ENCODE peak calls at places on chromosomes 7 and 10, in four cellular contexts. S is H1, A is HepG2, O is HCT116. X is an unnamed sample.

GRCh38 chr10:78819361-78820006 is 249.3 kb upstream of the ZMIZ1 start:
- DNase-seq in S (no peak), A (no peak), O (no peak), X (no peak)

GRCh38 chr10:42754155-42755027 is 28.2 kb upstream of the BMS1 start:
- DNase-seq in S (no peak), A (no peak), O (no peak), X (no peak)

GRCh38 chr10:128964100-128964403 is 503.0 kb upstream of the MGMT start:
- DNase-seq in S (no peak), A (no peak), O (no peak), X (no peak)

GRCh38 chr10:2014541-2014940 is 277.2 kb upstream of the ADARB2 start:
- DNase-seq in S (no peak), A (no peak), O (no peak), X (no peak)

GRCh38 chr7:157010588-157011332 is at the start of gene MNX1:
- DNase-seq in S (no peak), A (peak), O (peak), X (peak)

GRCh38 chr10:67893637-67894036 is 9.2 kb downstream of the SIRT1 start:
- DNase-seq in S (no peak), A (no peak), O (no peak), X (no peak)

GRCh38 chr7:102456327-102456726 is 8.3 kb downstream of the ALKBH4 start:
- DNase-seq in S (no peak), A (no peak), O (peak), X (no peak)

GRCh38 chr7:93725954-93726353 is 151.4 kb upstream of the CALCR start:
- DNase-seq in S (no peak), A (no peak), O (no peak), X (no peak)

GRCh38 chr10:125231116-125231812 is 70.9 kb upstream of the CTBP2 start:
- DNase-seq in S (peak), A (no peak), O (peak), X (peak)

GRCh38 chr7:115546790-115547189 is 483.8 kb downstream of the TFEC start:
- DNase-seq in S (no peak), A (no peak), O (no peak), X (no peak)

GRCh38 chr7:140261522-140261921 is 84.7 kb upstream of the KDM7A start:
- DNase-seq in S (no peak), A (no peak), O (no peak), X (no peak)

GRCh38 chr10:23081156-23081833 is 14.1 kb upstream of the MSRB2 start:
- DNase-seq in S (no peak), A (no peak), O (no peak), X (no peak)

GRCh38 chr7:31747553-31747952 is 60.5 kb downstream of the PPP1R17 start:
- DNase-seq in S (no peak), A (no peak), O (no peak), X (no peak)

GRCh38 chr10:42930516-42931205 is 146.2 kb upstream of the RET start:
- DNase-seq in S (no peak), A (no peak), O (no peak), X (no peak)

GRCh38 chr10:133324857-133325260 is 11.8 kb downstream of the CALY start:
- DNase-seq in S (no peak), A (no peak), O (no peak), X (no peak)

GRCh38 chr10:44039599-44039998 is 345.3 kb downstream of the CXCL12 start:
- DNase-seq in S (no peak), A (no peak), O (no peak), X (no peak)

GRCh38 chr10:12735843-12736462 is 265.6 kb downstream of the CCDC3 start:
- DNase-seq in S (no peak), A (no peak), O (no peak), X (no peak)

GRCh38 chr7:22726345-22726848 is 603 bp upstream of the IL6 start:
- DNase-seq in S (no peak), A (peak), O (peak), X (peak)

GRCh38 chr7:144835166-144835611 is 664 bp downstream of the TPK1 start:
- DNase-seq in S (no peak), A (peak), O (no peak), X (peak)

GRCh38 chr10:66265398-66265797 is 660.4 kb upstream of the LRRTM3 start:
- DNase-seq in S (no peak), A (no peak), O (no peak), X (no peak)

GRCh38 chr7:37352974-37353948 is 95.4 kb downstream of the ELMO1 start:
- DNase-seq in S (peak), A (no peak), O (peak), X (no peak)

GRCh38 chr10:101008823-101009423 is 9.3 kb downstream of the LZTS2 start:
- DNase-seq in S (no peak), A (peak), O (no peak), X (no peak)

GRCh38 chr7:116585392-116585791 is 60.6 kb downstream of the CAV1 start:
- DNase-seq in S (no peak), A (no peak), O (no peak), X (no peak)

GRCh38 chr7:116582806-116583444 is 58.1 kb downstream of the CAV1 start:
- DNase-seq in S (no peak), A (no peak), O (no peak), X (no peak)

GRCh38 chr10:97399843-97400545 is 1.1 kb downstream of the RRP12 start:
- DNase-seq in S (no peak), A (peak), O (peak), X (peak)

GRCh38 chr7:84216477-84216876 is 21.9 kb upstream of the SEMA3A start:
- DNase-seq in S (no peak), A (no peak), O (no peak), X (no peak)

GRCh38 chr10:71553371-71553900 is 156.7 kb downstream of the CDH23 start:
- DNase-seq in S (no peak), A (no peak), O (no peak), X (no peak)

GRCh38 chr7:39758234-39758970 is 135.0 kb downstream of the RALA start:
- DNase-seq in S (no peak), A (no peak), O (no peak), X (no peak)

GRCh38 chr10:77531441-77532001 is 106.1 kb downstream of the KCNMA1 start:
- DNase-seq in S (no peak), A (no peak), O (peak), X (peak)

GRCh38 chr7:2471022-2471329 is 5.2 kb downstream of the GRIFIN start:
- DNase-seq in S (no peak), A (no peak), O (no peak), X (no peak)

GRCh38 chr7:98286701-98287485 is 5.4 kb downstream of the BRI3 start:
- DNase-seq in S (no peak), A (no peak), O (no peak), X (no peak)

GRCh38 chr10:7417103-7417623 is 6.3 kb upstream of the SFMBT2 start:
- DNase-seq in S (no peak), A (no peak), O (peak), X (peak)

GRCh38 chr10:6044651-6045599 is 17.2 kb downstream of the IL2RA start:
- DNase-seq in S (no peak), A (no peak), O (no peak), X (no peak)

GRCh38 chr10:93815304-93816091 is 57.8 kb downstream of the LGI1 start:
- DNase-seq in S (no peak), A (no peak), O (no peak), X (no peak)

GRCh38 chr7:48454750-48455192 is 283.5 kb downstream of the ABCA13 start:
- DNase-seq in S (no peak), A (no peak), O (no peak), X (no peak)

GRCh38 chr10:79354141-79354540 is 6.9 kb downstream of the PPIF start:
- DNase-seq in S (no peak), A (no peak), O (no peak), X (no peak)

GRCh38 chr10:4656576-4657194 is 169.3 kb upstream of the AKR1E2 start:
- DNase-seq in S (no peak), A (peak), O (peak), X (peak)

GRCh38 chr10:4658777-4659176 is 167.2 kb upstream of the AKR1E2 start:
- DNase-seq in S (no peak), A (peak), O (no peak), X (no peak)

GRCh38 chr10:4662576-4663161 is 163.3 kb upstream of the AKR1E2 start:
- DNase-seq in S (no peak), A (no peak), O (no peak), X (no peak)

GRCh38 chr10:4663162-4663992 is 162.6 kb upstream of the AKR1E2 start:
- DNase-seq in S (no peak), A (peak), O (peak), X (peak)

GRCh38 chr10:4661572-4662255 is 164.3 kb upstream of the AKR1E2 start:
- DNase-seq in S (no peak), A (peak), O (no peak), X (no peak)
- TF ChIP-seq JUND in S (no peak), A (no peak), O (no peak), X (no peak)

GRCh38 chr7:46539892-46540483 is 618.9 kb upstream of the IGFBP3 start:
- DNase-seq in S (peak), A (no peak), O (no peak), X (peak)

GRCh38 chr7:46530081-46530480 is 609.0 kb upstream of the IGFBP3 start:
- DNase-seq in S (no peak), A (no peak), O (no peak), X (no peak)

GRCh38 chr7:46533946-46534345 is 612.9 kb upstream of the IGFBP3 start:
- DNase-seq in S (no peak), A (no peak), O (no peak), X (no peak)

GRCh38 chr7:46532571-46532970 is 611.5 kb upstream of the IGFBP3 start:
- DNase-seq in S (no peak), A (no peak), O (no peak), X (no peak)

DNA sequence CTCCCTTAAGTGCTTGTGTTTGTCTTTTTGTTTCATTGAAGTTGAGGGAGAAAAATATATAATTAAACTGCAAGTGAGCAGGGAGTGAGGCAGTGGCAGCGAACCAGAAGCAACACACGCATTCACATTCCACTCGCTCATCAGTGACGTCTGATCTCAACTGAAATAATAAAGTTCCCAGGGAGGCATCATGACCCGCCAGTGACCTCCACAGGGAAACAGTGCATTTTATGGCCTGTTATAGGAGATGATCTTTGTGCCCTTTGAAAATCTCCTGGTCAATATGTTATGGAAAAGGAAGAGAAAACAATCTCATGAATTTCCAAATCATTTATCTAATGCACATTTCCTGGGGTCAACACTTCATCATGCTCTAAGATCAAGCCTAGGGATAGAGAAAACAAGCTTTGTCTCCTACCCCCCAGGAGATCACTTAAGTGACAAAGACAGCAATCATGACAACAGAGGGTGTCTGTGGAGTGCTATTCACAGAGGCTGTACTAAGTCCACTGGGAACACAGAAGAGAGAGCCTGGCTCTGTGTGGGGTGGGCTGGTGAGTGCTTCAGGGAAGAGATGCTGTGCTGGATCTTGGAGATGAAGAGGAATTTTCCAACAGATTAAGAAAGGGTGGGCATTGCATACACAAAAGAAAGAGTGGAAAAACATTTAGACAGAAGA is 613.7 kb upstream of the IGFBP3 start:
- DNase-seq in S (peak), A (no peak), O (no peak), X (no peak)
- TF ChIP-seq JUND in S (no peak), A (no peak), O (no peak), X (no peak)

GRCh38 chr7:36208997-36209813 is 56.2 kb downstream of the EEPD1 start:
- DNase-seq in S (no peak), A (peak), O (no peak), X (no peak)
- TF ChIP-seq JUND in S (no peak), A (no peak), O (no peak), X (no peak)

GRCh38 chr10:110737886-110738634 is 93.9 kb downstream of the RBM20 start:
- DNase-seq in S (no peak), A (peak), O (no peak), X (no peak)

GRCh38 chr10:110735620-110736027 is 91.5 kb downstream of the RBM20 start:
- DNase-seq in S (no peak), A (peak), O (no peak), X (no peak)

GRCh38 chr10:110730345-110731055 is 86.4 kb downstream of the RBM20 start:
- DNase-seq in S (no peak), A (no peak), O (no peak), X (no peak)

GRCh38 chr10:110733256-110733952 is 89.3 kb downstream of the RBM20 start:
- DNase-seq in S (no peak), A (no peak), O (no peak), X (no peak)
- TF ChIP-seq JUND in S (no peak), A (no peak), O (no peak), X (no peak)

GRCh38 chr7:135322571-135323340 is 89.1 kb downstream of the STRA8 start:
- DNase-seq in S (no peak), A (no peak), O (no peak), X (no peak)

GRCh38 chr7:135320277-135320676 is 86.6 kb downstream of the STRA8 start:
- DNase-seq in S (no peak), A (no peak), O (no peak), X (no peak)

GRCh38 chr7:135316648-135317313 is 83.1 kb downstream of the STRA8 start:
- DNase-seq in S (no peak), A (no peak), O (no peak), X (no peak)

GRCh38 chr7:135321556-135321955 is 87.9 kb downstream of the STRA8 start:
- DNase-seq in S (no peak), A (no peak), O (no peak), X (no peak)

DNA sequence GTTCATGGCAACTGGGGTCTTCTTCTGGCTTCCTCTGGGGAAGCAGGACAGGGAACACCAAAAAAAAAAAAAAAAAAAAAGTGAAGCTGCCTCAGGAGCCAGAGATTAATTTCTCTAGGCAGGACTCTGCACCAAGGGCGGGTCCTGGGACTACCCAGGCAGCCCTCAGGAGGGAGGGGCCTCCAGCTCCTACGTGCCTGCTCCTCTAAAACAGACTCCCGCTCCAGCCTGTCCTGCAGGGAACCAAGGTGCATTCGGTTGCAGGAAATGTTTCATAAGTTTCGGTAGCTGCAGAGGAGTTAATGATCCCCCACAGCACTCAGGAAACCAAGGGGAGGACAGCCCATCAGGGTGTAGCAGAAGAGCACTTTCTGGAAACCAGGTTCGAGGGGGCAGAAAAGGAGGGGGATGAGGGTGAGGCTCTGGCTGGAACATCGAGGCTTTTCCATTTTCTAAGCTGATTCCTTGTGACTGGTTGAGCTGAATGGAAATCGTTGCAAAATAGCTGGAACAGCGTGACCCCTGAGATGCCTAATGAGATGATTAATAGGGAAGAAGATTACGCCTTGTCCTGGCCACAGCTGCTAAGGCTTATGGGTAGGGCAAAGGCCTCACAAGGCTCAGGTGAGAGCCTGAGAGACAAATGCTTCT is 84.2 kb downstream of the STRA8 start:
- DNase-seq in S (no peak), A (peak), O (no peak), X (no peak)
- TF ChIP-seq JUND in S (no peak), A (no peak), O (no peak), X (no peak)

X was measured in T47D.